ENCODE peak calls at places on chromosome 15, in six cellular contexts. One of them, this sample, is unnamed.

GRCh38 chr15:45801543-45801942 is 166.7 kb downstream of the SQOR start:
- DNase-seq in foreskin keratinocyte: no peak
- DNase-seq in cardiac muscle cell: peak
- DNase-seq in activated CD4-positive, alpha-beta T cell treated with anti-CD3 and anti-CD28 coated beads for 36 hours: no peak
- DNase-seq in small intestine: no peak
- DNase-seq in kidney glomerular epithelial cell: no peak
- DNase-seq in this sample: no peak

GRCh38 chr15:35067501-35068347 is 17.4 kb downstream of the NANOGP8 start:
- DNase-seq in foreskin keratinocyte: no peak
- DNase-seq in cardiac muscle cell: peak
- DNase-seq in activated CD4-positive, alpha-beta T cell treated with anti-CD3 and anti-CD28 coated beads for 36 hours: no peak
- DNase-seq in small intestine: no peak
- DNase-seq in kidney glomerular epithelial cell: no peak
- DNase-seq in this sample: no peak

GRCh38 chr15:50487287-50487686 is 59.2 kb downstream of the USP50 start:
- DNase-seq in foreskin keratinocyte: no peak
- DNase-seq in cardiac muscle cell: peak
- DNase-seq in activated CD4-positive, alpha-beta T cell treated with anti-CD3 and anti-CD28 coated beads for 36 hours: peak
- DNase-seq in small intestine: no peak
- DNase-seq in kidney glomerular epithelial cell: no peak
- DNase-seq in this sample: no peak

GRCh38 chr15:77803487-77803886 is 170.8 kb upstream of the LINGO1 start:
- DNase-seq in foreskin keratinocyte: no peak
- DNase-seq in cardiac muscle cell: no peak
- DNase-seq in activated CD4-positive, alpha-beta T cell treated with anti-CD3 and anti-CD28 coated beads for 36 hours: no peak
- DNase-seq in small intestine: no peak
- DNase-seq in kidney glomerular epithelial cell: no peak
- DNase-seq in this sample: no peak

GRCh38 chr15:88035381-88035780 is 221.2 kb downstream of the NTRK3 start:
- DNase-seq in foreskin keratinocyte: no peak
- DNase-seq in cardiac muscle cell: no peak
- DNase-seq in activated CD4-positive, alpha-beta T cell treated with anti-CD3 and anti-CD28 coated beads for 36 hours: no peak
- DNase-seq in small intestine: no peak
- DNase-seq in kidney glomerular epithelial cell: no peak
- DNase-seq in this sample: no peak

GRCh38 chr15:51267714-51268105 is 70.7 kb downstream of the CYP19A1 start:
- DNase-seq in foreskin keratinocyte: no peak
- DNase-seq in cardiac muscle cell: peak
- DNase-seq in activated CD4-positive, alpha-beta T cell treated with anti-CD3 and anti-CD28 coated beads for 36 hours: no peak
- DNase-seq in small intestine: no peak
- DNase-seq in kidney glomerular epithelial cell: no peak
- DNase-seq in this sample: no peak

GRCh38 chr15:72358532-72359180 is 17.2 kb downstream of the HEXA start:
- DNase-seq in foreskin keratinocyte: peak
- DNase-seq in cardiac muscle cell: peak
- DNase-seq in activated CD4-positive, alpha-beta T cell treated with anti-CD3 and anti-CD28 coated beads for 36 hours: peak
- DNase-seq in small intestine: peak
- DNase-seq in kidney glomerular epithelial cell: peak
- DNase-seq in this sample: no peak

GRCh38 chr15:70866982-70867644 is 13.2 kb upstream of the LARP6 start:
- DNase-seq in foreskin keratinocyte: no peak
- DNase-seq in cardiac muscle cell: peak
- DNase-seq in activated CD4-positive, alpha-beta T cell treated with anti-CD3 and anti-CD28 coated beads for 36 hours: no peak
- DNase-seq in small intestine: no peak
- DNase-seq in kidney glomerular epithelial cell: no peak
- DNase-seq in this sample: no peak

GRCh38 chr15:89539027-89539426 is 36.2 kb upstream of the TICRR start:
- DNase-seq in foreskin keratinocyte: no peak
- DNase-seq in cardiac muscle cell: no peak
- DNase-seq in activated CD4-positive, alpha-beta T cell treated with anti-CD3 and anti-CD28 coated beads for 36 hours: no peak
- DNase-seq in small intestine: no peak
- DNase-seq in kidney glomerular epithelial cell: no peak
- DNase-seq in this sample: no peak

GRCh38 chr15:74340139-74340538 is 27.3 kb downstream of the CYP11A1 start:
- DNase-seq in foreskin keratinocyte: peak
- DNase-seq in cardiac muscle cell: peak
- DNase-seq in activated CD4-positive, alpha-beta T cell treated with anti-CD3 and anti-CD28 coated beads for 36 hours: no peak
- DNase-seq in small intestine: no peak
- DNase-seq in kidney glomerular epithelial cell: no peak
- DNase-seq in this sample: no peak

GRCh38 chr15:32651229-32651837 is 9.8 kb downstream of the SCG5 start:
- DNase-seq in foreskin keratinocyte: peak
- DNase-seq in cardiac muscle cell: peak
- DNase-seq in activated CD4-positive, alpha-beta T cell treated with anti-CD3 and anti-CD28 coated beads for 36 hours: peak
- DNase-seq in small intestine: peak
- DNase-seq in kidney glomerular epithelial cell: peak
- DNase-seq in this sample: peak

GRCh38 chr15:63181658-63182057 is 7.7 kb upstream of the RAB8B start:
- DNase-seq in foreskin keratinocyte: peak
- DNase-seq in cardiac muscle cell: peak
- DNase-seq in activated CD4-positive, alpha-beta T cell treated with anti-CD3 and anti-CD28 coated beads for 36 hours: no peak
- DNase-seq in small intestine: no peak
- DNase-seq in kidney glomerular epithelial cell: no peak
- DNase-seq in this sample: no peak

GRCh38 chr15:39273805-39274411 is 307.0 kb upstream of the THBS1 start:
- DNase-seq in foreskin keratinocyte: no peak
- DNase-seq in cardiac muscle cell: peak
- DNase-seq in activated CD4-positive, alpha-beta T cell treated with anti-CD3 and anti-CD28 coated beads for 36 hours: no peak
- DNase-seq in small intestine: peak
- DNase-seq in kidney glomerular epithelial cell: no peak
- DNase-seq in this sample: peak

This sample was measured in hepatocyte.